ENCODE peak calls at places on chromosomes 16 and 17, in six cellular contexts. Q is neuronal stem cell, G is IMR-90, Y is GM23248, A is PC-9, V is A549. D is an unnamed sample.

GRCh38 chr17:1485748-1486376 is 6.6 kb downstream of the MYO1C start:
- DNase-seq in A (no peak), G (peak), V (peak), Q (no peak), Y (peak), D (peak)

GRCh38 chr17:77300016-77300686 is 159.4 kb downstream of the SEC14L1 start:
- DNase-seq in Y (no peak), Q (no peak), V (peak), A (no peak), G (no peak), D (no peak)

GRCh38 chr16:11399261-11399831 is 54.1 kb downstream of the RMI2 start:
- DNase-seq in V (no peak), Y (no peak), Q (no peak), A (no peak), G (no peak), D (no peak)

GRCh38 chr17:66841328-66841727 is 6.4 kb downstream of the CACNG5 start:
- DNase-seq in G (no peak), A (no peak), V (no peak), Q (no peak), Y (no peak), D (no peak)

GRCh38 chr16:70725912-70726828 is 40.3 kb upstream of the MTSS2 start:
- DNase-seq in G (peak), Y (no peak), Q (no peak), A (no peak), V (no peak), D (peak)

GRCh38 chr16:57028086-57028485 is 38.7 kb downstream of the NLRC5 start:
- DNase-seq in G (no peak), Y (no peak), Q (no peak), V (no peak), A (peak), D (no peak)

GRCh38 chr17:72656114-72656763 is 436.2 kb downstream of the SLC39A11 start:
- DNase-seq in Y (no peak), Q (no peak), V (no peak), G (no peak), A (no peak), D (no peak)

GRCh38 chr16:71367243-71367976 is 8.9 kb downstream of the CALB2 start:
- DNase-seq in G (peak), V (peak), Y (peak), Q (peak), A (peak), D (peak)

GRCh38 chr17:50161911-50162288 is 3.9 kb upstream of the SGCA start:
- DNase-seq in Y (no peak), A (no peak), Q (no peak), G (no peak), V (no peak), D (no peak)

GRCh38 chr16:86925067-86925791 is 346.9 kb downstream of the FOXL1 start:
- DNase-seq in Y (peak), A (no peak), V (no peak), G (peak), Q (no peak), D (peak)

GRCh38 chr16:23914935-23915549 is 79.3 kb downstream of the PRKCB start:
- DNase-seq in Y (no peak), A (no peak), Q (no peak), V (no peak), G (no peak), D (no peak)

GRCh38 chr17:57689254-57689653 is 55.8 kb downstream of the CCDC182 start:
- DNase-seq in A (no peak), Q (no peak), V (no peak), G (no peak), Y (no peak), D (no peak)

GRCh38 chr17:47776330-47777197 is 43.5 kb downstream of the TBX21 start:
- DNase-seq in Q (no peak), G (peak), Y (peak), A (peak), V (peak), D (peak)

GRCh38 chr16:85187447-85187846 is 75.2 kb upstream of the CIBAR2 start:
- DNase-seq in Q (no peak), G (no peak), A (no peak), V (no peak), Y (no peak), D (no peak)

GRCh38 chr17:49968380-49969133 is 433 bp upstream of the DLX4 start:
- DNase-seq in V (peak), A (peak), G (peak), Y (peak), Q (no peak), D (peak)

GRCh38 chr17:48627625-48628510 is 1.7 kb upstream of the HOXB9 start:
- DNase-seq in V (no peak), Y (no peak), G (no peak), A (no peak), Q (no peak), D (no peak)

GRCh38 chr16:87100306-87101058 is 216.7 kb downstream of the C16orf95 start:
- DNase-seq in A (no peak), G (no peak), Y (no peak), V (no peak), Q (no peak), D (no peak)

GRCh38 chr16:53282328-53282727 is 151.9 kb upstream of the RBL2 start:
- DNase-seq in V (no peak), G (no peak), Q (no peak), A (no peak), Y (no peak), D (no peak)

GRCh38 chr16:68642436-68643064 is 2.6 kb upstream of the CDH3 start:
- DNase-seq in Y (peak), A (no peak), G (no peak), V (no peak), Q (no peak), D (no peak)

GRCh38 chr16:85718682-85719081 is 29.9 kb upstream of the GINS2 start:
- DNase-seq in Q (no peak), Y (peak), V (peak), A (no peak), G (no peak), D (no peak)

GRCh38 chr17:73292031-73292531 is 19.7 kb downstream of the CDC42EP4 start:
- DNase-seq in G (peak), A (peak), V (peak), Y (peak), Q (no peak), D (peak)

GRCh38 chr17:61764846-61765245 is 98.5 kb downstream of the BRIP1 start:
- DNase-seq in V (no peak), G (no peak), Q (no peak), A (no peak), Y (no peak), D (no peak)

GRCh38 chr16:21656795-21657768 is 4.7 kb upstream of the IGSF6 start:
- DNase-seq in G (peak), Y (peak), A (peak), V (peak), Q (peak), D (peak)

GRCh38 chr17:80152057-80152831 is 5.3 kb upstream of the EIF4A3 start:
- DNase-seq in G (peak), V (no peak), Q (no peak), Y (no peak), A (peak), D (peak)

GRCh38 chr16:29907973-29908372 is 7.7 kb downstream of the ASPHD1 start:
- DNase-seq in Q (no peak), A (no peak), G (no peak), V (no peak), Y (no peak), D (no peak)
- H3K4me2 ChIP-seq in Q (no peak), A (no peak), G (no peak), V (no peak), Y (no peak), D (no peak)

DNA sequence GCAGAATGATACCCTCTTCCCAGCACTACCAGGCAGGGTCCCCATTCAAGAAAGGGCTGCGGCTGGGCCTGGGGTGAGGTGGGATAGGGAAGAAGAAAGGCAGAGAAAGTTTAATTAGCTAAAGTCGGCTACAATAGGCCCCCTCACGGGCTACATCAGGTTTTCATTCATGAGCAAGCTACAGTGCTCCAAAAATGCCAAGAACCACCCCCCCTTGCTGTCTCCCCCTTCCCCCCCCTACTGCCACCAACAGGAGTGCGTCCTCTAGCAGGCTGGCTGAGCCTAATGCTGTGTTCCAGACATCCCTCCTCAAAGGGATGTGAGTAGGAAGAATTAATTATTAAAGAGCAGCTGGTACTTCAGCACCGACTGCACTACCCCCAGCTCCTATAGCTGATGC is 2.2 kb downstream of the HDAC5 start:
- DNase-seq in A (no peak), Q (no peak), V (no peak), G (no peak), Y (no peak), D (no peak)
- H3K4me3 ChIP-seq in A (no peak), Q (no peak), V (no peak), G (no peak), Y (peak), D (peak)

GRCh38 chr17:76159157-76159556 is 18.1 kb upstream of the FOXJ1 start:
- DNase-seq in A (no peak), V (no peak), G (no peak), Y (no peak), Q (no peak), D (no peak)

GRCh38 chr17:76161619-76162222 is 20.7 kb upstream of the FOXJ1 start:
- DNase-seq in A (no peak), V (no peak), Y (no peak), G (no peak), Q (no peak), D (no peak)

GRCh38 chr17:76163919-76164318 is 22.9 kb upstream of the FOXJ1 start:
- DNase-seq in V (no peak), A (no peak), G (no peak), Q (no peak), Y (no peak), D (no peak)

GRCh38 chr17:76164331-76164730 is 23.3 kb upstream of the FOXJ1 start:
- DNase-seq in Y (no peak), Q (no peak), V (no peak), A (no peak), G (no peak), D (no peak)

DNA sequence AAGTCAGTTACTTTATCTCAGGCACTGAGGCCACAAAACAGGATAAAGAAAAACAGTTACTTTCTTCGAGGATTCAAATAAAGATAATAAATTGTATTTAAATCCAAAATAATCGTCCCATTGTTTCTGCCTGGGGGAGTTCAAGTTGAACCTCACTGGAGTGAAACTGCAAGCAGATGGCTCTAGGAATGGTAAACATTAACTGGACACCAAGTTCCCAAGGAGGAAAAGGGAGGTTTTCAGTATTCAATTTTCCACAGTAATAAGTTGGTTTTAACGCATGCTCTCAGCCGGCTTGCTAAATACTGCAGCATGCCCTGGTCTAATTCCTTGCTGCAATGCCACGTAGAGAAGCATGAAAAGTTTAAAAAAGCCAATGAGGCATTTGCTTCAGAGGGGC is 20.1 kb upstream of the FOXJ1 start:
- DNase-seq in A (no peak), Q (no peak), Y (no peak), V (no peak), G (no peak), D (no peak)
- H3K4me2 ChIP-seq in A (no peak), Q (no peak), Y (no peak), V (no peak), G (no peak), D (no peak)

DNA sequence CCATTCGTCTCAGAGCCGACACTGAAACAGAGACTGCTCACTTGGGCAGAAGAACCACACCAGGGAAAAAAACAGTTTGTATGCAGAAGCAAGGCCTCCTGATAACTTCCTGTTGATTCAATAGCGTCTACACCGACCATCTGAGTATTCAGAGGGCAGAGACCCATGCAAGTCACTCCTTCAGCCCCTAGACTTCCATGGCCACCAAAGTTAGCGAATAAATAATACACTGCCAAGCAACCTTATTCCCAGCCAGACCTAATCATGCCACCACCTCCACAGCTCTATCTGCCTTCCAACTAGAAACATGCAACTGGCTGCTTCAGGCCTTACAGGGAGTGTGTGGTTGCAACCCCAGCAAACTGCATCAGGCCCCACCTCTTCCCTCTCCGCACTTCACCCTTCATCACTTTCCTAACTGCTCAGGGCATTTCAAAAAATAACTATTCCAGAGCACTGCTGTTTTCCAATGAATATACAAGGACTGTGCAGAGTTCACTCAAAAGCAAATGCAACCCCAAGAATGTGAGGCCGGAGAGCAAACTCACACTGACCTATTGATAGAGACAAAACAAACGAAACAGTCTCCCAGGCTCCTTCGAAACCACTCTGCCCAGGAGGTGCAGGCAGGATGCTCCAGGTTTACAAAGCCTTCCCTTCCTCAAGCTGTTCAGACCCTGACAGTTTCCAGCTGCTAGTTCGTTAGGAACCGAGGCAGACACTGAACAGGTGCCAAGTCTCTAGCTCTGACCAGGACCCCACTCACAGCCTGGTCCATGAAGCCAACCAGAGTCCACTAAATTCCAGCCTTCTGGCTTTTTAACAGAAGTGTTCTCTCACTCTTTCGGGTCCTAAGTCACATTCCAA is 3.6 kb downstream of the USP7 start:
- DNase-seq in A (no peak), Q (no peak), G (peak), V (no peak), Y (peak), D (peak)
- H3K4me3 ChIP-seq in A (peak), Q (peak), G (no peak), V (no peak), Y (peak), D (no peak)

GRCh38 chr17:81402530-81402941 is 7.3 kb downstream of the BAHCC1 start:
- DNase-seq in V (no peak), G (no peak), Q (no peak), A (no peak), Y (no peak), D (no peak)
- H3K4me2 ChIP-seq in V (no peak), G (peak), Q (peak), A (no peak), Y (no peak), D (peak)

GRCh38 chr16:49453983-49454382 is 80.4 kb downstream of the C16orf78 start:
- DNase-seq in Q (no peak), A (no peak), G (no peak), Y (no peak), V (no peak), D (no peak)

GRCh38 chr16:49452568-49452967 is 79.0 kb downstream of the C16orf78 start:
- DNase-seq in Y (no peak), G (no peak), Q (no peak), A (no peak), V (no peak), D (no peak)

GRCh38 chr16:49453001-49453400 is 79.4 kb downstream of the C16orf78 start:
- DNase-seq in G (no peak), Y (no peak), Q (no peak), A (no peak), V (no peak), D (no peak)

GRCh38 chr16:49454426-49455180 is 81.0 kb downstream of the C16orf78 start:
- DNase-seq in Q (no peak), A (no peak), Y (no peak), G (no peak), V (no peak), D (no peak)

DNA sequence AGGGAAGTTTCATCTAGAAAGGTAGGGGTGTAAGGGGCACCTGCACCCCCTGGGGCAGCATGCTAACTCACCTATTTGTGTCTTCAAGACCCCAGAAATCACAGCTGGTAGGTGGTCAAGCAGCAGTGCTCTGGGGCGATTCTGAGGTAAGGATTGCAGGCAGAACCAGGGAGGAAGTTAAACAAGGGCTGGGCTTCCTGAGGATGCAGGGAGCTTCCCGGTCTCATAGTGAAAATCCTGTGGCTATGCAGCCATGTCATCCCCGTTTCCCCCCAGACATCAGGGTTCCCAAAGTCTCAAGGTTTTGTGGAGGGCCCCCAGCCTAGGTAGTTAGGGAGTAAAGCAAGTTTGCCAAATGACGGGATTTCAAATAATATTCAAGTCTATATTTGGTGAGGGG is 78.5 kb downstream of the C16orf78 start:
- DNase-seq in Q (no peak), G (no peak), V (no peak), A (no peak), Y (no peak), D (no peak)
- H3K4me3 ChIP-seq in Q (no peak), G (no peak), V (no peak), A (no peak), Y (no peak), D (no peak)

DNA sequence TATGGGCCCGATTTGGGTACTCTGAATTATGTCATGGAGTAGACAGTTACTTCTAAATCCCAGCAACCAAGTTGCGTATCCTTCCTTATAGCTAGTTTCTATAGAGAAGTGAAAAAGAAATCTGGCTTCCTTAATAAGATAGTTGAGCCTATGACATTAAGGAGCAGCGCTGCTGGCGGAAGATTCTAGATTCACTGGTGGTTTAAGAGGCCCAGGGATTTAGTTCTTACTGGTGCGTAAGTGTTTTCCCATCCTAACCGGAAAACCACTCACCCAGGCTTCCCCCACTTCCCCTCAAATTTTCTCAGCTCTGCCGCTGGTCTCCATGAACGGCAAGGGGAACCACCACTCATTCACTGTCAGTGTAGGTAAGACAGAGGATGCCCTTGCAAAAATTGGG is 230.4 kb downstream of the CPPED1 start:
- DNase-seq in Q (no peak), G (no peak), V (no peak), Y (no peak), A (no peak), D (no peak)
- H3K4me2 ChIP-seq in Q (no peak), G (no peak), V (no peak), Y (no peak), A (no peak), D (no peak)

GRCh38 chr17:81517339-81518112 is 4.9 kb upstream of the ACTG1 start:
- DNase-seq in V (no peak), G (no peak), Y (peak), A (no peak), Q (no peak), D (peak)
- H3K4me3 ChIP-seq in V (no peak), G (no peak), Y (peak), A (no peak), Q (no peak), D (peak)